ENCODE peak calls at places on chromosomes 11 and 22, in four cellular contexts. One of them, this sample, is unnamed. For H3K9me3, the result is how much of the 10 kb centered on the place peaks cover.

GRCh38 chr11:118437736-118438125 is 1.4 kb downstream of the KMT2A start:
- DNase-seq in sigmoid colon: peak
- DNase-seq in hepatocyte: peak
- DNase-seq in right cardiac atrium: no peak
- DNase-seq in this sample: peak

GRCh38 chr11:123839131-123839530 is 33.0 kb upstream of the OR6M1 start:
- DNase-seq in sigmoid colon: no peak
- DNase-seq in hepatocyte: no peak
- DNase-seq in right cardiac atrium: no peak
- DNase-seq in this sample: no peak

GRCh38 chr11:26348776-26349175 is 16.8 kb downstream of the ANO3 start:
- DNase-seq in sigmoid colon: no peak
- DNase-seq in hepatocyte: no peak
- DNase-seq in right cardiac atrium: no peak
- DNase-seq in this sample: no peak

GRCh38 chr11:113628912-113629311 is 77.2 kb downstream of the TMPRSS5 start:
- DNase-seq in sigmoid colon: no peak
- DNase-seq in hepatocyte: no peak
- DNase-seq in right cardiac atrium: no peak
- DNase-seq in this sample: no peak

GRCh38 chr11:64854534-64855502 is 10.4 kb upstream of the CDC42BPG start:
- DNase-seq in sigmoid colon: peak
- DNase-seq in hepatocyte: peak
- DNase-seq in right cardiac atrium: peak
- DNase-seq in this sample: peak

GRCh38 chr11:114892381-114893197 is 214.3 kb downstream of the NXPE2 start:
- DNase-seq in sigmoid colon: no peak
- DNase-seq in hepatocyte: no peak
- DNase-seq in right cardiac atrium: no peak
- DNase-seq in this sample: no peak

GRCh38 chr11:32584921-32585320 is 1.3 kb downstream of the EIF3M start:
- DNase-seq in sigmoid colon: no peak
- DNase-seq in hepatocyte: peak
- DNase-seq in right cardiac atrium: no peak
- DNase-seq in this sample: peak

GRCh38 chr11:13329670-13330401 is 52.2 kb downstream of the BMAL1 start:
- DNase-seq in sigmoid colon: no peak
- DNase-seq in hepatocyte: no peak
- DNase-seq in right cardiac atrium: no peak
- DNase-seq in this sample: no peak

GRCh38 chr11:121478226-121478894 is 25.6 kb upstream of the SORL1-AS1 start:
- DNase-seq in sigmoid colon: no peak
- DNase-seq in hepatocyte: no peak
- DNase-seq in right cardiac atrium: no peak
- DNase-seq in this sample: no peak

GRCh38 chr11:62545437-62546243 is 966 bp downstream of the AHNAK start:
- DNase-seq in sigmoid colon: peak
- DNase-seq in hepatocyte: peak
- DNase-seq in right cardiac atrium: peak
- DNase-seq in this sample: peak

GRCh38 chr11:870127-870413 is 27.4 kb downstream of the TSPAN4 start:
- DNase-seq in sigmoid colon: no peak
- DNase-seq in hepatocyte: no peak
- DNase-seq in right cardiac atrium: no peak
- DNase-seq in this sample: no peak

GRCh38 chr11:128471138-128471661 is 116.2 kb downstream of the ETS1 start:
- DNase-seq in sigmoid colon: no peak
- DNase-seq in hepatocyte: no peak
- DNase-seq in right cardiac atrium: no peak
- DNase-seq in this sample: peak

GRCh38 chr11:90476442-90477007 is 253.7 kb upstream of the CHORDC1 start:
- DNase-seq in sigmoid colon: no peak
- DNase-seq in hepatocyte: peak
- DNase-seq in right cardiac atrium: peak
- DNase-seq in this sample: peak

GRCh38 chr22:21902296-21903087 is 35.0 kb upstream of the MAPK1 start:
- DNase-seq in sigmoid colon: no peak
- DNase-seq in hepatocyte: no peak
- DNase-seq in right cardiac atrium: no peak
- DNase-seq in this sample: no peak

GRCh38 chr11:12182650-12183511 is 72.5 kb downstream of the MICAL2 start:
- DNase-seq in sigmoid colon: no peak
- DNase-seq in hepatocyte: peak
- DNase-seq in right cardiac atrium: no peak
- DNase-seq in this sample: no peak

GRCh38 chr11:36304349-36304748 is 8.3 kb downstream of the PRR5L start:
- DNase-seq in sigmoid colon: no peak
- DNase-seq in hepatocyte: no peak
- DNase-seq in right cardiac atrium: no peak
- DNase-seq in this sample: no peak

GRCh38 chr11:8709002-8709672 is 26.5 kb downstream of the RPL27A start:
- DNase-seq in sigmoid colon: peak
- DNase-seq in hepatocyte: peak
- DNase-seq in right cardiac atrium: peak
- DNase-seq in this sample: no peak

GRCh38 chr11:73121692-73122091 is 20.4 kb downstream of the FCHSD2 start:
- DNase-seq in sigmoid colon: no peak
- DNase-seq in hepatocyte: no peak
- DNase-seq in right cardiac atrium: no peak
- DNase-seq in this sample: no peak

GRCh38 chr22:19291580-19292261 is at the start of gene CLTCL1:
- DNase-seq in sigmoid colon: peak
- DNase-seq in hepatocyte: peak
- DNase-seq in right cardiac atrium: peak
- DNase-seq in this sample: peak

GRCh38 chr11:27926469-27926868 is 181.5 kb downstream of the KIF18A start:
- DNase-seq in sigmoid colon: no peak
- DNase-seq in hepatocyte: no peak
- DNase-seq in right cardiac atrium: no peak
- DNase-seq in this sample: no peak

GRCh38 chr11:10327254-10327653 is 22.4 kb downstream of the ADM start:
- DNase-seq in sigmoid colon: no peak
- DNase-seq in hepatocyte: no peak
- DNase-seq in right cardiac atrium: no peak
- DNase-seq in this sample: no peak

GRCh38 chr11:76623171-76623883 is 47.2 kb downstream of the LRRC32 start:
- DNase-seq in sigmoid colon: peak
- DNase-seq in hepatocyte: no peak
- DNase-seq in right cardiac atrium: no peak
- DNase-seq in this sample: no peak

GRCh38 chr22:35314161-35314942 is 14.7 kb downstream of the TOM1 start:
- DNase-seq in sigmoid colon: peak
- DNase-seq in hepatocyte: no peak
- DNase-seq in right cardiac atrium: no peak
- DNase-seq in this sample: peak

GRCh38 chr11:27040302-27041115 is at the start of gene BBOX1:
- DNase-seq in sigmoid colon: no peak
- DNase-seq in hepatocyte: no peak
- DNase-seq in right cardiac atrium: no peak
- DNase-seq in this sample: no peak

GRCh38 chr11:8056810-8057463 is 24.1 kb upstream of the TUB start:
- DNase-seq in sigmoid colon: peak
- DNase-seq in hepatocyte: peak
- DNase-seq in right cardiac atrium: peak
- DNase-seq in this sample: peak

GRCh38 chr11:35343033-35343598 is 76.2 kb downstream of the SLC1A2 start:
- DNase-seq in sigmoid colon: no peak
- DNase-seq in hepatocyte: no peak
- DNase-seq in right cardiac atrium: no peak
- DNase-seq in this sample: peak

GRCh38 chr22:46224771-46225290 is 25.3 kb downstream of the CDPF1 start:
- DNase-seq in sigmoid colon: no peak
- DNase-seq in hepatocyte: no peak
- DNase-seq in right cardiac atrium: no peak
- DNase-seq in this sample: no peak

GRCh38 chr11:2621919-2622318 is 77.9 kb downstream of the KCNQ1OT1 start:
- DNase-seq in sigmoid colon: no peak
- DNase-seq in hepatocyte: no peak
- DNase-seq in right cardiac atrium: no peak
- DNase-seq in this sample: no peak
- H3K9me3 ChIP-seq in sigmoid colon: under half
- H3K9me3 ChIP-seq in hepatocyte: under half
- H3K9me3 ChIP-seq in right cardiac atrium: under half
- H3K9me3 ChIP-seq in this sample: under half

GRCh38 chr22:48342016-48342415 is 1485.7 kb downstream of the BRD1 start:
- DNase-seq in sigmoid colon: peak
- DNase-seq in hepatocyte: no peak
- DNase-seq in right cardiac atrium: no peak
- DNase-seq in this sample: no peak

GRCh38 chr22:48340727-48341709 is 1486.7 kb downstream of the BRD1 start:
- DNase-seq in sigmoid colon: peak
- DNase-seq in hepatocyte: no peak
- DNase-seq in right cardiac atrium: no peak
- DNase-seq in this sample: no peak

GRCh38 chr22:48340191-48340590 is 1487.5 kb downstream of the BRD1 start:
- DNase-seq in sigmoid colon: peak
- DNase-seq in hepatocyte: no peak
- DNase-seq in right cardiac atrium: no peak
- DNase-seq in this sample: no peak

GRCh38 chr22:48343461-48343860 is 1484.2 kb downstream of the BRD1 start:
- DNase-seq in sigmoid colon: no peak
- DNase-seq in hepatocyte: no peak
- DNase-seq in right cardiac atrium: no peak
- DNase-seq in this sample: no peak

DNA sequence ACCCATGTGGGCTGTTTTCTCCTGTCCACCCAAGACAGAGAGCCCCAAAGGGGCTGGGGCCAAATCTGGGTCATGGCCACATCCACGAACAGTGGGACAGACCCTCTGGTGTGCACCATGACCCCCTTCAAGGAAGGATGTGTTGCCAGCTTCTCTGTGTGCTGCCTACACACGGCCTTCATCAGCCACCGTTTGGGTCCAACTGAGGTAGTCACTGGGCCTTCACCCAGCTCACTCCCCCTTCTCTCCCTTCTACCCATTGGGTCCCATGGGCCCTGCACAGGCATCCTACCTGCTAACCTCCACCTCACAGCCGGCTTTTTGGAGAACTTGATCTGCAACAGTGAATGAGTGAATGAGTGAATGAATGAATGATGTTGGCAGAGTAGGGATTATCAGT is 1484.9 kb downstream of the BRD1 start:
- DNase-seq in sigmoid colon: peak
- DNase-seq in hepatocyte: no peak
- DNase-seq in right cardiac atrium: no peak
- DNase-seq in this sample: no peak
- H3K9me3 ChIP-seq in sigmoid colon: under half
- H3K9me3 ChIP-seq in hepatocyte: under half
- H3K9me3 ChIP-seq in right cardiac atrium: under half
- H3K9me3 ChIP-seq in this sample: under half

DNA sequence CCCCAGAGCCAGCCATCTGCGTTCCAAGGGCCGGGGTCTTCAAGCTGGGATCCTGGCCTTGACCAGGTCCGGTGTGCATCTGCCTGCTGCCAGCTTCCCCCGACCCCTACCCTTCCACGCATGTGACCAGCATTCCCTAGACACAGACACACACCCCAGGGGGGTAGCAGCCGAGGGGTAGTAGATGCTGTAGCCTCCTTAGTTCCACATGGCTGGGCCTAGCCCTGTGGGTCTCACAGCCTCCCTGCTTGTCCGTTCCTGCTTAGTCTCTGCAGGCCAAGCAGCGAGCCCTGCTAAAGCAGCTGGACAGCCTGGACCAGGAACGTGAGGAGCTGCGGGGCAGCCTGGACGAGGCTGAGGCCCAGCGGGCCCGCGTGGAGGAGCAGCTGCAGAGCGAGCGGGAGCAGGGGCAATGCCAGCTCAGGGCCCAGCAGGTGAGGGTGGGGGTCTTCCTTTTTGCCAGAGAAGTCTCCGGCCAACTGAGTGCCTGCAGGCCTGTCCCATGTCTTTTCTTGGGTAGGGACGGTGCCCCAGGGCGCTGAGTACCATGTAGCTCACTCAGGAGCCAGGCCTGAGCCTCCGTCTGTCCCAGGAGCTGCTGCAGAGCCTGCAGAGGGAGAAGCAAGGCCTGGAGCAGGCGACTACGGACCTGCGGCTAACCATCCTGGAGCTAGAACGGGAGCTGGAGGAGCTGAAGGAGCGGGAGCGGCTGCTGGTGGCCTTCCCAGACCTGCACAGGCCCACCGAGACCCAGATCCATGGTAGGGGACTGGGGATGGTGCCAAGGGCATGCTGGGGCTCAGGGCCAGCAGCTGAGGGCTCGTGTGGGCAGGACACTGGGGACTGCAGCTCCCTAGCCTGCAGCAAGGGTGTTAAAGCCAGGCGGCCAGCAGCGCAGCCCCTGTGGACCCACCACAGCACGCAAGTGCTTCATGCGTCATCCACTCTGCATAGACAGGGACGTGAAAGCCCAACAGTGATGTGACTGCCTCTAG is 13.6 kb downstream of the RNF215 start:
- DNase-seq in sigmoid colon: no peak
- DNase-seq in hepatocyte: no peak
- DNase-seq in right cardiac atrium: no peak
- DNase-seq in this sample: no peak
- H3K9me3 ChIP-seq in sigmoid colon: under half
- H3K9me3 ChIP-seq in hepatocyte: under half
- H3K9me3 ChIP-seq in right cardiac atrium: under half
- H3K9me3 ChIP-seq in this sample: under half

DNA sequence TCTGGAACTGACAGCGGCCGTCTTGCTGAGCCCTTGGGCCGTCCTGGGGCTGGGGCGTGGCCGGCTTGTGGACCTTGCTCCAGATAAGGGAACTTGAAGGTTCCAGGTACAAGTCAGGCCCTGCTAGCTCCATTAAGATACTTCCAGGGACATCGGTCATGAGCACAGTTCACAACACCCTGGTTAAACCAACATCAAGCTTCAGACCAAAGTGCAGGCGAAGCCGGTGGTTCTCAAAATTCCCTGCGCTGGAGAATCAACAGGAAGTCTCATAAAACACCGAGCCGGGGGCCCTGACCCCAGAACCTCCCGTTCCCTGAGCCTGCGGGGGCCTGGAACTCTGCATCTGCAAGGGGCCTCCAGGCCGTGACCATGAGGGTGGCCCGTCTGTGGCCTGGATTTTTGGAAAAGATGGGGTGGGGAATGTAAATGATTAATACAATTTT is 1043.8 kb downstream of the BRD1 start:
- DNase-seq in sigmoid colon: peak
- DNase-seq in hepatocyte: peak
- DNase-seq in right cardiac atrium: peak
- DNase-seq in this sample: peak
- H3K9me3 ChIP-seq in sigmoid colon: under half
- H3K9me3 ChIP-seq in hepatocyte: under half
- H3K9me3 ChIP-seq in right cardiac atrium: under half
- H3K9me3 ChIP-seq in this sample: under half

This sample was measured in small intestine.